ENCODE peak calls at places on chromosomes 3 and 15, in ten cellular contexts. One of them, this sample, is unnamed.

GRCh38 chr3:115071611-115072010 is 75.5 kb downstream of the ZBTB20 start:
- DNase-seq in MM.1S: no peak
- DNase-seq in cardiac muscle cell: no peak
- DNase-seq in astrocyte of the cerebellum: no peak
- DNase-seq in SJSA1: peak
- DNase-seq in ovary: no peak
- DNase-seq in AG04450: peak
- DNase-seq in uterus: no peak
- DNase-seq in Peyer's patch: no peak
- DNase-seq in stomach: no peak
- DNase-seq in this sample: no peak

GRCh38 chr3:48423883-48424695 is 5.8 kb downstream of the PLXNB1 start:
- DNase-seq in MM.1S: no peak
- DNase-seq in cardiac muscle cell: no peak
- DNase-seq in astrocyte of the cerebellum: no peak
- DNase-seq in SJSA1: no peak
- DNase-seq in ovary: no peak
- DNase-seq in AG04450: no peak
- DNase-seq in uterus: no peak
- DNase-seq in Peyer's patch: no peak
- DNase-seq in stomach: no peak
- DNase-seq in this sample: no peak

GRCh38 chr3:186193534-186194450 is 84.9 kb upstream of the ETV5 start:
- DNase-seq in MM.1S: no peak
- DNase-seq in cardiac muscle cell: peak
- DNase-seq in astrocyte of the cerebellum: no peak
- DNase-seq in SJSA1: no peak
- DNase-seq in ovary: no peak
- DNase-seq in AG04450: no peak
- DNase-seq in uterus: no peak
- DNase-seq in Peyer's patch: no peak
- DNase-seq in stomach: no peak
- DNase-seq in this sample: no peak

GRCh38 chr15:43007551-43007950 is 87.0 kb upstream of the TTBK2 start:
- DNase-seq in MM.1S: no peak
- DNase-seq in cardiac muscle cell: no peak
- DNase-seq in astrocyte of the cerebellum: no peak
- DNase-seq in SJSA1: no peak
- DNase-seq in ovary: no peak
- DNase-seq in AG04450: no peak
- DNase-seq in uterus: no peak
- DNase-seq in Peyer's patch: no peak
- DNase-seq in stomach: no peak
- DNase-seq in this sample: no peak

GRCh38 chr15:89837134-89837829 is 22.6 kb upstream of the ANPEP start:
- DNase-seq in MM.1S: no peak
- DNase-seq in cardiac muscle cell: peak
- DNase-seq in astrocyte of the cerebellum: no peak
- DNase-seq in SJSA1: no peak
- DNase-seq in ovary: no peak
- DNase-seq in AG04450: no peak
- DNase-seq in uterus: no peak
- DNase-seq in Peyer's patch: no peak
- DNase-seq in stomach: no peak
- DNase-seq in this sample: no peak

GRCh38 chr3:119148493-119149180 is 2.7 kb downstream of the TEX55 start:
- DNase-seq in MM.1S: no peak
- DNase-seq in cardiac muscle cell: peak
- DNase-seq in astrocyte of the cerebellum: no peak
- DNase-seq in SJSA1: no peak
- DNase-seq in ovary: no peak
- DNase-seq in AG04450: peak
- DNase-seq in uterus: no peak
- DNase-seq in Peyer's patch: no peak
- DNase-seq in stomach: no peak
- DNase-seq in this sample: no peak

GRCh38 chr3:172332256-172333041 is 115.8 kb downstream of the GHSR start:
- DNase-seq in MM.1S: peak
- DNase-seq in cardiac muscle cell: peak
- DNase-seq in astrocyte of the cerebellum: peak
- DNase-seq in SJSA1: peak
- DNase-seq in ovary: peak
- DNase-seq in AG04450: no peak
- DNase-seq in uterus: peak
- DNase-seq in Peyer's patch: peak
- DNase-seq in stomach: peak
- DNase-seq in this sample: peak

GRCh38 chr3:123069021-123069381 is 2.2 kb downstream of the PDIA5 start:
- DNase-seq in MM.1S: no peak
- DNase-seq in cardiac muscle cell: no peak
- DNase-seq in astrocyte of the cerebellum: no peak
- DNase-seq in SJSA1: no peak
- DNase-seq in ovary: no peak
- DNase-seq in AG04450: no peak
- DNase-seq in uterus: no peak
- DNase-seq in Peyer's patch: no peak
- DNase-seq in stomach: peak
- DNase-seq in this sample: peak

GRCh38 chr3:190862209-190863118 is at the start of gene GMNC:
- DNase-seq in MM.1S: peak
- DNase-seq in cardiac muscle cell: peak
- DNase-seq in astrocyte of the cerebellum: no peak
- DNase-seq in SJSA1: peak
- DNase-seq in ovary: peak
- DNase-seq in AG04450: no peak
- DNase-seq in uterus: peak
- DNase-seq in Peyer's patch: peak
- DNase-seq in stomach: peak
- DNase-seq in this sample: peak

GRCh38 chr3:190864002-190864401 is 1.5 kb upstream of the GMNC start:
- DNase-seq in MM.1S: no peak
- DNase-seq in cardiac muscle cell: no peak
- DNase-seq in astrocyte of the cerebellum: no peak
- DNase-seq in SJSA1: no peak
- DNase-seq in ovary: no peak
- DNase-seq in AG04450: no peak
- DNase-seq in uterus: no peak
- DNase-seq in Peyer's patch: no peak
- DNase-seq in stomach: no peak
- DNase-seq in this sample: no peak

GRCh38 chr3:190860531-190860930 is 2.0 kb downstream of the GMNC start:
- DNase-seq in MM.1S: no peak
- DNase-seq in cardiac muscle cell: no peak
- DNase-seq in astrocyte of the cerebellum: no peak
- DNase-seq in SJSA1: no peak
- DNase-seq in ovary: no peak
- DNase-seq in AG04450: no peak
- DNase-seq in uterus: no peak
- DNase-seq in Peyer's patch: no peak
- DNase-seq in stomach: no peak
- DNase-seq in this sample: no peak

GRCh38 chr3:190865419-190865818 is 2.9 kb upstream of the GMNC start:
- DNase-seq in MM.1S: no peak
- DNase-seq in cardiac muscle cell: no peak
- DNase-seq in astrocyte of the cerebellum: no peak
- DNase-seq in SJSA1: no peak
- DNase-seq in ovary: no peak
- DNase-seq in AG04450: no peak
- DNase-seq in uterus: no peak
- DNase-seq in Peyer's patch: no peak
- DNase-seq in stomach: no peak
- DNase-seq in this sample: no peak

GRCh38 chr3:190863119-190863465 is 598 bp upstream of the GMNC start:
- DNase-seq in MM.1S: peak
- DNase-seq in cardiac muscle cell: no peak
- DNase-seq in astrocyte of the cerebellum: no peak
- DNase-seq in SJSA1: no peak
- DNase-seq in ovary: no peak
- DNase-seq in AG04450: no peak
- DNase-seq in uterus: no peak
- DNase-seq in Peyer's patch: no peak
- DNase-seq in stomach: no peak
- DNase-seq in this sample: peak
- H3K4me3 ChIP-seq in MM.1S: peak
- H3K4me3 ChIP-seq in cardiac muscle cell: peak
- H3K4me3 ChIP-seq in astrocyte of the cerebellum: peak
- H3K4me3 ChIP-seq in SJSA1: peak
- H3K4me3 ChIP-seq in ovary: peak
- H3K4me3 ChIP-seq in AG04450: peak
- H3K4me3 ChIP-seq in uterus: peak
- H3K4me3 ChIP-seq in Peyer's patch: peak
- H3K4me3 ChIP-seq in stomach: peak
- H3K4me3 ChIP-seq in this sample: peak

GRCh38 chr3:46947545-46947899 is 29.0 kb downstream of the CCDC12 start:
- DNase-seq in MM.1S: no peak
- DNase-seq in cardiac muscle cell: no peak
- DNase-seq in astrocyte of the cerebellum: no peak
- DNase-seq in SJSA1: no peak
- DNase-seq in ovary: no peak
- DNase-seq in AG04450: no peak
- DNase-seq in uterus: no peak
- DNase-seq in Peyer's patch: no peak
- DNase-seq in stomach: no peak
- DNase-seq in this sample: no peak
- H3K4me3 ChIP-seq in MM.1S: no peak
- H3K4me3 ChIP-seq in cardiac muscle cell: no peak
- H3K4me3 ChIP-seq in astrocyte of the cerebellum: no peak
- H3K4me3 ChIP-seq in SJSA1: no peak
- H3K4me3 ChIP-seq in ovary: no peak
- H3K4me3 ChIP-seq in AG04450: no peak
- H3K4me3 ChIP-seq in uterus: no peak
- H3K4me3 ChIP-seq in Peyer's patch: no peak
- H3K4me3 ChIP-seq in stomach: no peak
- H3K4me3 ChIP-seq in this sample: no peak

DNA sequence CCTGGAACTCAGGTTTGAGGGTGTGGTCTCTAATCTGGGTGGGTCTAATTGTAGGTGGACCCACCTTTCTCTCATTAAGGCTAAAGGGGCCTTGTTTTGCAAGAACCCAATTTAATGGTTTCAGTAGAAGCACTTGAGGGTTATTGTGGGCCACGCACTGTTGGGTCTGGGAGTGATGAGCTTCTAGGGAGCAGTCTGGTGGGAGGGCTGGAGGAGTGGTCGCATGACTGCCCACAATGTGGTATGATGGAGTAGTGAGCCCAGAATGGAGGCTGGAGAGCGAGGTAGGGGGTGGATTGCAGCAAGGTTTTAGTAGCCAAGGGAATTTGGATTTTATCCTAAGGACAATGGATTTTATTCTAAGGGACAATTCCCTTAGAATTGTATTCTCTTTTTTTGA is 2.7 kb downstream of the TATDN2 start:
- DNase-seq in MM.1S: no peak
- DNase-seq in cardiac muscle cell: no peak
- DNase-seq in astrocyte of the cerebellum: no peak
- DNase-seq in SJSA1: no peak
- DNase-seq in ovary: no peak
- DNase-seq in AG04450: no peak
- DNase-seq in uterus: no peak
- DNase-seq in Peyer's patch: no peak
- DNase-seq in stomach: no peak
- DNase-seq in this sample: no peak
- H3K4me3 ChIP-seq in MM.1S: no peak
- H3K4me3 ChIP-seq in cardiac muscle cell: no peak
- H3K4me3 ChIP-seq in astrocyte of the cerebellum: peak
- H3K4me3 ChIP-seq in SJSA1: no peak
- H3K4me3 ChIP-seq in ovary: no peak
- H3K4me3 ChIP-seq in AG04450: peak
- H3K4me3 ChIP-seq in uterus: no peak
- H3K4me3 ChIP-seq in Peyer's patch: no peak
- H3K4me3 ChIP-seq in stomach: no peak
- H3K4me3 ChIP-seq in this sample: no peak

GRCh38 chr3:128484404-128485282 is 8.4 kb downstream of the GATA2 start:
- DNase-seq in MM.1S: no peak
- DNase-seq in cardiac muscle cell: no peak
- DNase-seq in astrocyte of the cerebellum: no peak
- DNase-seq in SJSA1: no peak
- DNase-seq in ovary: no peak
- DNase-seq in AG04450: no peak
- DNase-seq in uterus: no peak
- DNase-seq in Peyer's patch: no peak
- DNase-seq in stomach: no peak
- DNase-seq in this sample: no peak

GRCh38 chr3:128482175-128482856 is 10.7 kb downstream of the GATA2 start:
- DNase-seq in MM.1S: no peak
- DNase-seq in cardiac muscle cell: no peak
- DNase-seq in astrocyte of the cerebellum: no peak
- DNase-seq in SJSA1: no peak
- DNase-seq in ovary: no peak
- DNase-seq in AG04450: no peak
- DNase-seq in uterus: peak
- DNase-seq in Peyer's patch: no peak
- DNase-seq in stomach: no peak
- DNase-seq in this sample: no peak

GRCh38 chr3:128481438-128481942 is 11.5 kb downstream of the GATA2 start:
- DNase-seq in MM.1S: no peak
- DNase-seq in cardiac muscle cell: no peak
- DNase-seq in astrocyte of the cerebellum: no peak
- DNase-seq in SJSA1: no peak
- DNase-seq in ovary: no peak
- DNase-seq in AG04450: no peak
- DNase-seq in uterus: peak
- DNase-seq in Peyer's patch: no peak
- DNase-seq in stomach: no peak
- DNase-seq in this sample: no peak

GRCh38 chr3:128483657-128484403 is 9.2 kb downstream of the GATA2 start:
- DNase-seq in MM.1S: no peak
- DNase-seq in cardiac muscle cell: no peak
- DNase-seq in astrocyte of the cerebellum: no peak
- DNase-seq in SJSA1: no peak
- DNase-seq in ovary: no peak
- DNase-seq in AG04450: no peak
- DNase-seq in uterus: peak
- DNase-seq in Peyer's patch: no peak
- DNase-seq in stomach: no peak
- DNase-seq in this sample: no peak

DNA sequence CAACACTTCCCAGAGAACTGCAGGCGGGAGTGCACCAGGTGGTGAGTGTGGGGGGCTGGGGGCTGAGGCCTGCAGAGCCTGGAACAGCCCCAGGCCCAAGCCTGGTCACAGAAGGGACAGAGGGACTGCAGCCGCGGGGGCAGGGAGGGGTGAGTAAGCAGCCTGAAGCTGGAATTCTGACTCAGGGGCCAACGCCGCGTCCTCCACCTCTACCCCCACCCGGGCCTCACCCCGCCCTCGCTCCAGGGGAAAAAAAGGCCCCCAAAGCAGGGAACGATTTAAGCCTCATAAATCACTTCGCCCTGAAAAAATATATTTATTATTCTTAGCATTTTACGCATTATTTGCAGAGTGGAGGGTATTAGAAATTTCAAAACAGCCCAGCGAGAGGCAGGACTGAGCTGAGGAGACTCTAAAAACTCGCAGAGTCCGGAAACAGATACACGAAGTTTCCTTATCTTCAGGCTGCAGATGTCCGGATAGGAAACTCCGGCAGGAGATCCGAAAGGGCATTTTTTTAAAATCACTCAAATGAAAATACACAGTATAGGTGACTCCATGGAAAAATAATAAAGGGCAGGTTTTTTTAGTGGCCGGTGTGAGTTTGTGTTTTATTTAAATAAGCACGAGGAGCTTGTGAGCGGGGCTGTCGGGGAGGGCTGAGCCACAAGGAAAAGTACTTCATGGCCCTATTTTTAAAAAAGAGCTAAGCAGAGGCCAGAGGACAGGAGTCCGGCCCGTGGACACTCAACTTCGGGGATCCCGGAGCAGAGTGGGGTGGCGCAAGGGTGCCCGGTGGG is 9.9 kb downstream of the GATA2 start:
- DNase-seq in MM.1S: no peak
- DNase-seq in cardiac muscle cell: peak
- DNase-seq in astrocyte of the cerebellum: no peak
- DNase-seq in SJSA1: peak
- DNase-seq in ovary: no peak
- DNase-seq in AG04450: peak
- DNase-seq in uterus: peak
- DNase-seq in Peyer's patch: no peak
- DNase-seq in stomach: no peak
- DNase-seq in this sample: no peak
- H3K4me3 ChIP-seq in MM.1S: no peak
- H3K4me3 ChIP-seq in cardiac muscle cell: peak
- H3K4me3 ChIP-seq in astrocyte of the cerebellum: peak
- H3K4me3 ChIP-seq in SJSA1: no peak
- H3K4me3 ChIP-seq in ovary: peak
- H3K4me3 ChIP-seq in AG04450: peak
- H3K4me3 ChIP-seq in uterus: peak
- H3K4me3 ChIP-seq in Peyer's patch: no peak
- H3K4me3 ChIP-seq in stomach: no peak
- H3K4me3 ChIP-seq in this sample: no peak